ENCODE peak calls at places on chromosomes 12 and 14, in four cellular contexts. P is K562, N is HepG2, E is A549. B is an unnamed sample.

GRCh38 chr14:66476964-66477363 is 9.2 kb upstream of the CCDC196 start:
- DNase-seq in P (peak; percentile 8), N (no peak), E (peak; percentile 4), B (no peak)

GRCh38 chr12:98559666-98560065 is 33.8 kb upstream of the SLC25A3 start:
- DNase-seq in P (no peak), N (peak; percentile 60), E (no peak), B (no peak)

GRCh38 chr14:99774526-99775307 is 18.5 kb upstream of the EML1 start:
- DNase-seq in P (no peak), N (no peak), E (no peak), B (no peak)

GRCh38 chr14:64889352-64889751 is 9.6 kb upstream of the SPTB start:
- DNase-seq in P (no peak), N (no peak), E (no peak), B (no peak)

GRCh38 chr12:95554532-95555071 is 3.3 kb upstream of the USP44 start:
- DNase-seq in P (no peak), N (no peak), E (no peak), B (no peak)

GRCh38 chr12:14554281-14555008 is 13.2 kb downstream of the PLBD1 start:
- DNase-seq in P (no peak), N (no peak), E (peak; percentile 42), B (no peak)

GRCh38 chr12:49014547-49014946 is 4.0 kb downstream of the PRKAG1 start:
- DNase-seq in P (peak; percentile 11), N (no peak), E (peak; percentile 40), B (no peak)

GRCh38 chr12:113439606-113440030 is 17.4 kb downstream of the SDSL start:
- DNase-seq in P (peak; percentile 77), N (peak; percentile 40), E (peak; percentile 60), B (peak; percentile 85)

GRCh38 chr12:128388461-128388921 is 121.5 kb downstream of the TMEM132C start:
- DNase-seq in P (no peak), N (no peak), E (no peak), B (no peak)

GRCh38 chr12:53201170-53201541 is 5.9 kb downstream of the ITGB7 start:
- DNase-seq in P (no peak), N (no peak), E (no peak), B (no peak)

GRCh38 chr14:36716614-36717184 is 55.0 kb downstream of the PAX9 start:
- DNase-seq in P (no peak), N (peak; percentile 59), E (no peak), B (no peak)

GRCh38 chr12:100716658-100716948 is 78.0 kb upstream of the ANO4 start:
- DNase-seq in P (no peak), N (no peak), E (peak; percentile 2), B (peak; percentile 44)

GRCh38 chr12:45727994-45728624 is 1.4 kb upstream of the ARID2 start:
- DNase-seq in P (no peak), N (no peak), E (no peak), B (no peak)

GRCh38 chr12:8033153-8034044 is 883 bp downstream of the FOXJ2 start:
- DNase-seq in P (peak; percentile 90), N (no peak), E (peak; percentile 60), B (peak; percentile 74)

GRCh38 chr14:70663707-70664179 is 22.0 kb downstream of the TTC9 start:
- DNase-seq in P (no peak), N (no peak), E (no peak), B (no peak)

GRCh38 chr14:52071675-52072074 is 2.8 kb upstream of the NID2 start:
- DNase-seq in P (no peak), N (no peak), E (no peak), B (no peak)

GRCh38 chr14:89283327-89284060 is 133.5 kb downstream of the FOXN3 start:
- DNase-seq in P (no peak), N (no peak), E (no peak), B (no peak)

GRCh38 chr14:20493634-20494033 is 11.7 kb upstream of the RNASE10 start:
- DNase-seq in P (no peak), N (no peak), E (no peak), B (no peak)

GRCh38 chr12:73529954-73530353 is 1007.7 kb upstream of the ATXN7L3B start:
- DNase-seq in P (no peak), N (no peak), E (no peak), B (no peak)

DNA sequence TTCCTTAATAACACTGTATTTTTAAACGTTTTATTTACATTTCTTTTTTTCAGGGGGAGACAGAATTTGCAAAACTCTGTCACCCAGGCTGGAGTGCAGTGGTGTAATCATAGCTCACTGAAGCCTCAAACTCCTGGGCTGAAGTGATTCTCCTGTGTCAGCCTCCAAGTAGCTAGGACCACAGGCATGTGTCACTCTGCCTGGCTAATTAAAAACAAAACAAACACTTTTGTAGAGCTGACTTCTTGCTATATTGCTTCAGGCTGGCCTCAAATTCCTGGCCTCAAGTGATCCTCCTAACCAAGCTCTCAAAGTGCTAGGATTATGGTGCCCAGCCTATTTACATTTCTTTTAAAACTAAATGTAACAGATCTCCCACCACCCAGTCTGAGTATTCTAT is 12.7 kb downstream of the CPSF6 start:
- DNase-seq in P (no peak), N (no peak), E (no peak), B (no peak)
- TF ChIP-seq USF2 in P (no peak), N (no peak), E (no peak), B (no peak)

DNA sequence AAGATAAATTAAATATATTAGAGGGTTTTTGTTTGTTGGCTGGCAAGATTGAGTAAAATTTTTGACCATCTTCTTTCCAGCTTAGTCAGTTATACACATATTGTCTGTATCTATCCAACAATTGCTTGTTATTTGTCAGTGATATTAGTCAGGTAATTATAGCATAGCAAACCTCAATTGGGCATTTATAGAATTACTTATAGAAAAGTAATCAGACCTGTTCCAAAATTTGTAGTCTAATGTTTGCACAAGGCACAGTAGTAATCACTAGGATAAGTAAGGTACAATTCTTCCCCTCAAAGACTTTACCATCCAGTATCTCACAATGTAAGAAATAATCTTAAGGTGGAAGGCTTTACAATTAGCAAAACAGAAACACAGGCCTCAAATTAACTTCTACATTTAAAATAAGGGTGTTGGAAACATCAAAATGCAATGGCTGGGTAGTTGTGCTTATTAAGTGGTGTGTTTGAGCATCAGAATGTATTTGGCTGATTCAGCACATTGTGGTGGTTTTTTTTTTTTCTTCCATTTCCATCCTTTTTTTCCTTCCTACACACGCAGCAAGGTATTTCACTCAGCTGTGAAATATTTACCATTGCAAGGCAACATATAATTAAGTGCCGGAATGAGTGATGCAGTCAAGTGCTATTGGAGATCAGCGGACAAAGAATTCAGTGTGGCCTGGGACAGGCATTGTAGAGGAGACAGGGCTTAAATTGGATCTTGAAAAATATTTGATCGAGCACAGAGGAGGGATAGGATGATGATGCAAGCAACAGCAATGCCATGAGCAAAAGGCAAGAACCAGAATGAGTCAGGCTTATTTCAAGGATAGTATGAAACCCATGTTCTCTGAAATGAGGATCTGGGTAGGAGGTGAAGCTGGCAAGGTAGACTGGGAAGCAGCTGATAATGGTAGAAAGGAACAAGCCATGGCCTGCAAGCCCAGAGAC is 178.2 kb downstream of the AKAP6 start:
- DNase-seq in P (no peak), N (no peak), E (peak; percentile 51), B (no peak)
- TF ChIP-seq NR3C1 in P (no peak), N (no peak), E (no peak), B (no peak)

DNA sequence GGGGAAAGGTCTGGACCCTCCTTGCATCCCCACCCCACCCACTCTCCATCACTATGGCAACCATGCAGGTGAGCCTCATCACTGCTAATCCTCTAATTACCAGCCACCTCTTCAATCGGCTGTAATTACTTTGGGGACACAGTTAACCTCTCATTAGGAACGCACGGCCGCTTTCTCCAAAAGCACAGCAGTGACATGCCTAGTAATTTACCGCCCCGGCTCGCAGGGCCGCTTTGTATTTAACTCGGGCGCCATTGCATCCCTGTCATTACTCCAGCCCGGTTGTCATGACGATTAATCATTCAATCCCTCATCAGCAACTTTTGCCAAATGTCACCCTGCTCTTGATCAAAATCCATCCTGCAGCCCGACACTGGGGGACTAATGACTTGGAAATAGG is 36.3 kb upstream of the FAM222A start:
- DNase-seq in P (no peak), N (no peak), E (no peak), B (no peak)
- TF ChIP-seq USF2 in P (no peak), N (no peak), E (no peak), B (no peak)

GRCh38 chr12:19388131-19388549 is 51.2 kb upstream of the AEBP2 start:
- DNase-seq in P (no peak), N (no peak), E (no peak), B (no peak)
- TF ChIP-seq NR3C1 in P (no peak), N (no peak), E (no peak), B (no peak)